ENCODE peak calls at places on chromosome 20, in eight cellular contexts. S is GM23248; V is CD8-positive, alpha-beta T cell; E is T1000; Q is naive thymus-derived CD4-positive, alpha-beta T cell; U is GM20000; C is activated naive CD4-positive, alpha-beta T cell treated with anti-CD3 and anti-CD28 coated beads, Interleukin-2, amount 10 ng/mL, durations not matched to agents 7 days and 5 days; K is ovary. I is an unnamed sample.

GRCh38 chr20:44896583-44896982 is 11.1 kb downstream of the YWHAB start:
- DNase-seq in S (peak; percentile 39), V (no peak), E (no peak), Q (no peak), U (no peak), C (no peak), K (no peak), I (no peak)

GRCh38 chr20:50052952-50053789 is 59.8 kb downstream of the UBE2V1 start:
- DNase-seq in S (no peak), V (no peak), E (no peak), Q (no peak), U (no peak), C (no peak), K (peak; percentile 60), I (no peak)

GRCh38 chr20:31568041-31568731 is 36.9 kb upstream of the ID1 start:
- DNase-seq in S (peak; percentile 44), V (no peak), E (no peak), Q (no peak), U (no peak), C (no peak), K (no peak), I (no peak)

GRCh38 chr20:40844285-40844684 is 155.2 kb upstream of the MAFB start:
- DNase-seq in S (no peak), V (no peak), E (no peak), Q (no peak), U (no peak), C (no peak), K (no peak), I (no peak)

GRCh38 chr20:22816016-22816415 is 219.1 kb upstream of the SSTR4 start:
- DNase-seq in S (no peak), V (no peak), E (no peak), Q (no peak), U (no peak), C (no peak), K (no peak), I (no peak)

GRCh38 chr20:62946918-62947317 is 5.6 kb upstream of the SLC17A9 start:
- DNase-seq in S (no peak), V (no peak), E (no peak), Q (no peak), U (no peak), C (no peak), K (peak; percentile 21), I (no peak)

GRCh38 chr20:63351811-63352591 is 9.1 kb downstream of the CHRNA4 start:
- DNase-seq in S (no peak), V (no peak), E (no peak), Q (no peak), U (no peak), C (no peak), K (no peak), I (no peak)

GRCh38 chr20:51752343-51752951 is 15.7 kb downstream of the ATP9A start:
- DNase-seq in S (peak; percentile 90), V (no peak), E (no peak), Q (no peak), U (no peak), C (no peak), K (no peak), I (no peak)

GRCh38 chr20:58659841-58660240 is 8.8 kb downstream of the STX16 start:
- DNase-seq in S (no peak), V (no peak), E (no peak), Q (no peak), U (no peak), C (peak; percentile 46), K (no peak), I (no peak)

GRCh38 chr20:57264151-57264792 is 2.2 kb downstream of the BMP7 start:
- DNase-seq in S (no peak), V (no peak), E (no peak), Q (no peak), U (no peak), C (no peak), K (no peak), I (no peak)

GRCh38 chr20:23243791-23244190 is 106.8 kb upstream of the NXT1 start:
- DNase-seq in S (no peak), V (no peak), E (no peak), Q (no peak), U (no peak), C (no peak), K (no peak), I (no peak)

GRCh38 chr20:34311118-34312023 is 8.2 kb upstream of the AHCY start:
- DNase-seq in S (peak; percentile 58), V (no peak), E (no peak), Q (no peak), U (no peak), C (no peak), K (no peak), I (no peak)

GRCh38 chr20:32123088-32123487 is 13.6 kb downstream of the TM9SF4 start:
- DNase-seq in S (no peak), V (no peak), E (no peak), Q (no peak), U (no peak), C (no peak), K (no peak), I (no peak)

GRCh38 chr20:53900380-53900999 is 169.9 kb downstream of the BCAS1 start:
- DNase-seq in S (peak; percentile 85), V (no peak), E (no peak), Q (no peak), U (no peak), C (no peak), K (no peak), I (no peak)

GRCh38 chr20:59958123-59958522 is at the start of gene CDH26:
- DNase-seq in S (no peak), V (no peak), E (no peak), Q (no peak), U (no peak), C (no peak), K (no peak), I (no peak)

GRCh38 chr20:44734938-44735337 is 10.7 kb upstream of the KCNK15 start:
- DNase-seq in S (peak; percentile 90), V (no peak), E (peak; percentile 58), Q (no peak), U (no peak), C (no peak), K (no peak), I (no peak)

GRCh38 chr20:39092733-39093410 is 130.7 kb downstream of the DHX35 start:
- DNase-seq in S (no peak), V (no peak), E (no peak), Q (no peak), U (no peak), C (no peak), K (no peak), I (no peak)